ENCODE peak calls at places on chromosomes 4 and X, in six cellular contexts. R, L, O, V, B and E are unnamed samples.

GRCh38 chrX:154719132-154719675 is 31.7 kb downstream of the GAB3 start:
- DNase-seq in R (peak), L (no peak), O (no peak), V (no peak), B (no peak), E (no peak)

GRCh38 chrX:55028040-55028439 is 2.7 kb downstream of the ALAS2 start:
- DNase-seq in R (no peak), L (no peak), O (no peak), V (no peak), B (no peak), E (no peak)

GRCh38 chr4:3387154-3387942 is 54.4 kb upstream of the HGFAC start:
- DNase-seq in R (no peak), L (no peak), O (peak), V (no peak), B (no peak), E (no peak)

GRCh38 chr4:87078987-87079469 is 141.4 kb downstream of the KLHL8 start:
- DNase-seq in R (peak), L (no peak), O (no peak), V (no peak), B (no peak), E (no peak)

GRCh38 chr4:146522862-146523205 is 1.1 kb upstream of the SLC10A7 start:
- DNase-seq in R (no peak), L (no peak), O (peak), V (no peak), B (no peak), E (no peak)

GRCh38 chrX:129845616-129846190 is 2.0 kb upstream of the ZDHHC9 start:
- DNase-seq in R (no peak), L (no peak), O (no peak), V (no peak), B (no peak), E (no peak)

GRCh38 chrX:133859860-133860259 is 125.5 kb downstream of the GPC3 start:
- DNase-seq in R (peak), L (no peak), O (no peak), V (no peak), B (no peak), E (no peak)

GRCh38 chrX:53257670-53258423 is 23.5 kb downstream of the IQSEC2 start:
- DNase-seq in R (no peak), L (no peak), O (no peak), V (no peak), B (no peak), E (no peak)

GRCh38 chr4:113468165-113469022 is 293.1 kb downstream of the CAMK2D start:
- DNase-seq in R (peak), L (no peak), O (no peak), V (peak), B (peak), E (peak)

GRCh38 chrX:103716967-103717366 is 6.3 kb downstream of the TMEM31 start:
- DNase-seq in R (peak), L (no peak), O (no peak), V (no peak), B (no peak), E (no peak)

GRCh38 chr4:138897818-138898226 is 117.8 kb upstream of the NOCT start:
- DNase-seq in R (peak), L (no peak), O (no peak), V (no peak), B (peak), E (peak)

GRCh38 chr4:152663203-152664066 is 16.4 kb downstream of the TMEM154 start:
- DNase-seq in R (peak), L (no peak), O (peak), V (no peak), B (no peak), E (no peak)

GRCh38 chr4:161376275-161376674 is 787.5 kb downstream of the FSTL5 start:
- DNase-seq in R (no peak), L (no peak), O (no peak), V (no peak), B (no peak), E (no peak)

GRCh38 chrX:68710870-68711576 is 63.6 kb downstream of the STARD8 start:
- DNase-seq in R (peak), L (no peak), O (peak), V (no peak), B (no peak), E (peak)

GRCh38 chr4:184344899-184345572 is 127.4 kb upstream of the ENPP6 start:
- DNase-seq in R (no peak), L (no peak), O (peak), V (no peak), B (no peak), E (no peak)

GRCh38 chr4:113550510-113550909 is 211.0 kb downstream of the CAMK2D start:
- DNase-seq in R (no peak), L (no peak), O (no peak), V (no peak), B (no peak), E (no peak)

GRCh38 chrX:110167952-110168451 is 149.9 kb downstream of the AMMECR1 start:
- DNase-seq in R (no peak), L (no peak), O (peak), V (no peak), B (no peak), E (peak)

GRCh38 chr4:37936889-37937498 is 23.2 kb upstream of the PTTG2 start:
- DNase-seq in R (no peak), L (no peak), O (no peak), V (no peak), B (no peak), E (no peak)

GRCh38 chr4:38314663-38315062 is 349.3 kb upstream of the KLF3 start:
- DNase-seq in R (no peak), L (peak), O (no peak), V (no peak), B (no peak), E (no peak)

GRCh38 chrX:72071213-72071612 is 60.5 kb downstream of the RTL5 start:
- DNase-seq in R (no peak), L (no peak), O (no peak), V (no peak), B (no peak), E (no peak)

GRCh38 chrX:40130207-40130606 is 32.4 kb upstream of the BCOR start:
- DNase-seq in R (peak), L (no peak), O (no peak), V (no peak), B (peak), E (no peak)

GRCh38 chr4:4488405-4489404 is 53.1 kb downstream of the STX18 start:
- DNase-seq in R (peak), L (no peak), O (peak), V (peak), B (peak), E (peak)

DNA sequence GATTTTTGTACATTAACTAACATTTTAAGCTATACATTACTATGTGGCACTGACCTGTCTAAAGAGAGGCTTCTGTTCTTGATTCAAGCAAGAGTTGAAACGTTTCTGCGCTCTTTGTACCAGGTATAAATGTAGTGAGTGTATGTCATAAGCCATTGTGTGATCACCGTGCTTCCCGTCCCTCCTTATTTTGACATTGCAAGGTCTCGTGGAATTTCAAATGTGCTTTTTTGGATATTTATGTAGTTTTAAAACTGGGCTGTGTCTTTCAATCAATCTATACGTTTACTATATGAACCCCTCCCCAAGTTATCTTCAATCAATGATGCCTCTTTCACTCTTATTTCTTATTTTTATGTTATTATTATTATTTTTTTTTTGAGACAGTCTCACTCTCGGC is at the start of gene KLHL15:
- DNase-seq in R (no peak), L (no peak), O (no peak), V (no peak), B (no peak), E (no peak)
- H3K4me3 ChIP-seq in R (peak), L (no peak), O (peak), V (peak), B (peak), E (peak)

DNA sequence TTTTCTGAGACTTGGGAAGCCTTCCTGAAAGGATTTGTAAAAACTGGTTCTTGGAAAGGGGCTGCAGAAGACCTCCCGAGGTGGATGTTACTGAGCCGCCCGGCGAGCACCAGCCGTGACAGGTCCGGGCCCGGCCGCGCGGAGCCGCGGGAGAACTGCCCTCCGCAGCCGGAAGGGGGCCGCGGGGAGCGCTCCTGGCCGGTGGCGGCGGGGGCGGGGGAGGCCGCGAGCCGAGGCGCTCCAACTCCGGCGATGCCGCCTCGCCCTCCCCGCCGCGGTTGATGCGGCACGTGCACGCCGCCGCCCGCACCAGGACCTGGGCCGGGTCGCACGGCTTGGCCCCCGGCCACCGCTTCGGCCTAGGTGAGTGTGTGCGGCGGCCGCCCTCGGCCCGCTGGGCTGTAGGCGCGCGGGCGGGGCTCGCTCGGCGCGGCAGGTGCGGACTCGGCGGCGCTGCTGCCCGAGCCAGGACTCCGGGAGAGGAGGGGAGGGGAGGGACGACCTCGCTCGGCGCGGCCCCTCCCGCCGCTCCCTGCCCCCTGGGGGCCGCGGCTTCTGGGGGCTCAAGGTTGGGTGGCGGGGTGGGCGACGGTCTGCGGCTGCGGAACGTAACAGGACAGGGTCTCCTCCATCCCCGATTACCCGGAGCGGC is 1.7 kb downstream of the SPRY1 start:
- DNase-seq in R (peak), L (peak), O (peak), V (peak), B (no peak), E (peak)
- TF ChIP-seq CTCF in R (peak), L (peak), O (peak), V (no peak), B (peak), E (peak)

GRCh38 chrX:17632942-17633341 is 104.4 kb upstream of the SCML1 start:
- DNase-seq in R (peak), L (no peak), O (peak), V (no peak), B (no peak), E (no peak)
- H3K4me3 ChIP-seq in R (no peak), L (no peak), O (peak), V (no peak), B (no peak), E (no peak)

GRCh38 chrX:153469811-153470410 is 465 bp downstream of the HAUS7 start:
- DNase-seq in R (peak), L (no peak), O (peak), V (no peak), B (no peak), E (peak)
- TF ChIP-seq CTCF in R (peak), L (no peak), O (no peak), V (no peak), B (no peak), E (no peak)

DNA sequence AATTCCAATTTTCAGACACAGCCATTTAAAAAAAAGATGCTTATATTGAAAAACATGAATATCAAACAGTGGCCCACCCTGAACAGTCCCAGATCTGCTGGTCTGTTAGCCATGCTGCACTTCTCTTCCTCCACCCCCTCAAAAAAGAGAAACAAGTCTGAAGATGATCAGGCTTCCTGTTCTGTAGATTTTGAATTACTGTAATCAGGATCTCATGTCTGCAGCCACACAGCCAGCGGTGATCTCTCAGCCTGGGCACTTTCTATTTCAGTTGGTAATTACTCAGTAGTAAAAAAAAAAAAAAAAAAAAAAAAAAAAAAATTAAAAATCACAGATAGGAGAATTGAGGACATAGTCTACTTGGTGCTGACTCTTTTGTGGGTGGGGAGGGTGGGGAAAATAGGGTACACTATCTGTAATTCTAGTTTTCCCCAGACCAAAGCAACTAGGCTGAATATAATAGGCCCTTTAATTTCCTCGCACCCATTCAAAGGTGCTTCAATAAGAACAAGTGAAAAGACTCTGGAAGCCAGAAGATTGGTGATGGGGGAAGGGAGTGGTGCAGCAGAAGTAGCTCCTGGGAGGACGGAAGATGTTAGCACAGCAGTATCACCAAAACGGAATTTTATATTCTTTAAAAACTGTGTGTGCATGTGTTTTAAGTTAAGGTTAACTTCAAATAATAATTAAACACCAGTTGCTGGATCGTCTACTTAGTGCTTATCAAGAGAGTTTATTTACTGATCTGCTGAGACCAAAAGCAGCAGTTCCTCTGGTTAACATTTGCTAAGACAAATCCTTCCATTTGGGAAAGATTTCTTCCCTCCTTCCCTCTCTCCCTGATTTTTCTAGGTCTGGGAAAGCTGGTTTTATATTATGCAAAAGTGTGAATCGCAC is 47.1 kb downstream of the SPRY1 start:
- DNase-seq in R (no peak), L (no peak), O (peak), V (no peak), B (no peak), E (peak)
- H3K4me3 ChIP-seq in R (no peak), L (no peak), O (peak), V (no peak), B (no peak), E (peak)

GRCh38 chr4:173025131-173025530 is 143.5 kb upstream of the GALNT7 start:
- DNase-seq in R (peak), L (no peak), O (peak), V (peak), B (no peak), E (peak)
- TF ChIP-seq CTCF in R (peak), L (no peak), O (peak), V (peak), B (peak), E (peak)

GRCh38 chrX:32530802-32531403 is 680.4 kb downstream of the DMD start:
- DNase-seq in R (peak), L (no peak), O (peak), V (no peak), B (peak), E (peak)
- H3K4me3 ChIP-seq in R (no peak), L (no peak), O (no peak), V (no peak), B (no peak), E (no peak)

GRCh38 chr4:56641494-56642051 is 39.5 kb downstream of the HOPX start:
- DNase-seq in R (peak), L (no peak), O (no peak), V (no peak), B (peak), E (no peak)
- TF ChIP-seq CTCF in R (peak), L (no peak), O (no peak), V (no peak), B (peak), E (no peak)

GRCh38 chr4:39357002-39357401 is 9.2 kb downstream of the RFC1 start:
- DNase-seq in R (no peak), L (no peak), O (peak), V (no peak), B (no peak), E (no peak)

GRCh38 chr4:39348371-39349265 is 17.5 kb downstream of the RFC1 start:
- DNase-seq in R (peak), L (no peak), O (no peak), V (no peak), B (no peak), E (no peak)

GRCh38 chr4:39349326-39349725 is 16.8 kb downstream of the RFC1 start:
- DNase-seq in R (no peak), L (no peak), O (no peak), V (no peak), B (no peak), E (no peak)

GRCh38 chr4:39354178-39354503 is 12.0 kb downstream of the RFC1 start:
- DNase-seq in R (no peak), L (no peak), O (no peak), V (no peak), B (no peak), E (no peak)

GRCh38 chr4:39353478-39354177 is 12.5 kb downstream of the RFC1 start:
- DNase-seq in R (peak), L (no peak), O (peak), V (no peak), B (no peak), E (no peak)
- H3K4me3 ChIP-seq in R (peak), L (no peak), O (peak), V (no peak), B (peak), E (no peak)